ENCODE peak calls at places on chromosomes 11 and 22, in six cellular contexts. One of them, this sample, is unnamed.
A peak's percentile ranks its signal among the peaks of the same experiment; 100 is the strongest.

GRCh38 chr22:23542933-23543332 is 37.2 kb downstream of the IGLL1 start:
- DNase-seq in RKO: peak; percentile 14
- DNase-seq in brain microvascular endothelial cell: no peak
- DNase-seq in globus pallidus: no peak
- DNase-seq in neural progenitor cell: no peak
- DNase-seq in stromal cell of bone marrow: no peak
- DNase-seq in this sample: no peak

GRCh38 chr11:113110046-113110445 is 148.8 kb downstream of the NCAM1 start:
- DNase-seq in RKO: no peak
- DNase-seq in brain microvascular endothelial cell: no peak
- DNase-seq in globus pallidus: no peak
- DNase-seq in neural progenitor cell: no peak
- DNase-seq in stromal cell of bone marrow: no peak
- DNase-seq in this sample: no peak

GRCh38 chr11:72793452-72794367 is at the start of gene STARD10:
- DNase-seq in RKO: peak; percentile 96
- DNase-seq in brain microvascular endothelial cell: peak; percentile 92
- DNase-seq in globus pallidus: peak; percentile 98
- DNase-seq in neural progenitor cell: peak; percentile 99
- DNase-seq in stromal cell of bone marrow: peak; percentile 93
- DNase-seq in this sample: peak; percentile 96

GRCh38 chr11:61701298-61701993 is 21.3 kb downstream of the DAGLA start:
- DNase-seq in RKO: no peak
- DNase-seq in brain microvascular endothelial cell: no peak
- DNase-seq in globus pallidus: no peak
- DNase-seq in neural progenitor cell: peak; percentile 72
- DNase-seq in stromal cell of bone marrow: no peak
- DNase-seq in this sample: peak; percentile 51

GRCh38 chr11:126766425-126766824 is 234.1 kb downstream of the KIRREL3 start:
- DNase-seq in RKO: no peak
- DNase-seq in brain microvascular endothelial cell: no peak
- DNase-seq in globus pallidus: no peak
- DNase-seq in neural progenitor cell: no peak
- DNase-seq in stromal cell of bone marrow: no peak
- DNase-seq in this sample: no peak

GRCh38 chr11:94424662-94425061 is 23.4 kb upstream of the GPR83 start:
- DNase-seq in RKO: no peak
- DNase-seq in brain microvascular endothelial cell: no peak
- DNase-seq in globus pallidus: no peak
- DNase-seq in neural progenitor cell: no peak
- DNase-seq in stromal cell of bone marrow: peak; percentile 17
- DNase-seq in this sample: no peak

GRCh38 chr22:45511847-45512261 is 9.2 kb downstream of the FBLN1 start:
- DNase-seq in RKO: no peak
- DNase-seq in brain microvascular endothelial cell: peak; percentile 70
- DNase-seq in globus pallidus: no peak
- DNase-seq in neural progenitor cell: no peak
- DNase-seq in stromal cell of bone marrow: peak; percentile 87
- DNase-seq in this sample: peak; percentile 49

GRCh38 chr11:101126551-101127347 is 2.9 kb downstream of the PGR start:
- DNase-seq in RKO: no peak
- DNase-seq in brain microvascular endothelial cell: no peak
- DNase-seq in globus pallidus: no peak
- DNase-seq in neural progenitor cell: peak; percentile 58
- DNase-seq in stromal cell of bone marrow: no peak
- DNase-seq in this sample: peak; percentile 38

GRCh38 chr11:86551286-86551685 is 121.1 kb downstream of the ME3 start:
- DNase-seq in RKO: peak; percentile 57
- DNase-seq in brain microvascular endothelial cell: peak; percentile 88
- DNase-seq in globus pallidus: no peak
- DNase-seq in neural progenitor cell: no peak
- DNase-seq in stromal cell of bone marrow: peak; percentile 76
- DNase-seq in this sample: no peak

GRCh38 chr11:111665779-111666178 is 63.5 kb downstream of the SIK2 start:
- DNase-seq in RKO: peak; percentile 54
- DNase-seq in brain microvascular endothelial cell: peak; percentile 48
- DNase-seq in globus pallidus: no peak
- DNase-seq in neural progenitor cell: peak; percentile 68
- DNase-seq in stromal cell of bone marrow: no peak
- DNase-seq in this sample: peak; percentile 58

GRCh38 chr11:905952-906351 is 4.7 kb downstream of the CHID1 start:
- DNase-seq in RKO: no peak
- DNase-seq in brain microvascular endothelial cell: no peak
- DNase-seq in globus pallidus: no peak
- DNase-seq in neural progenitor cell: no peak
- DNase-seq in stromal cell of bone marrow: no peak
- DNase-seq in this sample: no peak

GRCh38 chr22:39234157-39234793 is 10.5 kb downstream of the PDGFB start:
- DNase-seq in RKO: peak; percentile 18
- DNase-seq in brain microvascular endothelial cell: peak; percentile 72
- DNase-seq in globus pallidus: no peak
- DNase-seq in neural progenitor cell: peak; percentile 80
- DNase-seq in stromal cell of bone marrow: no peak
- DNase-seq in this sample: no peak

GRCh38 chr22:24599514-24599913 is 3.5 kb upstream of the GGT1 start:
- DNase-seq in RKO: no peak
- DNase-seq in brain microvascular endothelial cell: no peak
- DNase-seq in globus pallidus: no peak
- DNase-seq in neural progenitor cell: no peak
- DNase-seq in stromal cell of bone marrow: no peak
- DNase-seq in this sample: no peak

GRCh38 chr11:45659031-45659817 is 6.2 kb downstream of the CHST1 start:
- DNase-seq in RKO: no peak
- DNase-seq in brain microvascular endothelial cell: no peak
- DNase-seq in globus pallidus: no peak
- DNase-seq in neural progenitor cell: no peak
- DNase-seq in stromal cell of bone marrow: no peak
- DNase-seq in this sample: no peak

GRCh38 chr11:112318193-112318592 is 57.5 kb upstream of the PLET1 start:
- DNase-seq in RKO: peak; percentile 73
- DNase-seq in brain microvascular endothelial cell: peak; percentile 91
- DNase-seq in globus pallidus: no peak
- DNase-seq in neural progenitor cell: no peak
- DNase-seq in stromal cell of bone marrow: peak; percentile 82
- DNase-seq in this sample: no peak

GRCh38 chr11:109193880-109194279 is 228.1 kb upstream of the C11orf87 start:
- DNase-seq in RKO: no peak
- DNase-seq in brain microvascular endothelial cell: no peak
- DNase-seq in globus pallidus: no peak
- DNase-seq in neural progenitor cell: no peak
- DNase-seq in stromal cell of bone marrow: no peak
- DNase-seq in this sample: no peak

GRCh38 chr22:30441088-30441487 is 15.5 kb downstream of the MTFP1 start:
- DNase-seq in RKO: no peak
- DNase-seq in brain microvascular endothelial cell: no peak
- DNase-seq in globus pallidus: no peak
- DNase-seq in neural progenitor cell: no peak
- DNase-seq in stromal cell of bone marrow: no peak
- DNase-seq in this sample: no peak

GRCh38 chr22:26608129-26608528 is 9.7 kb downstream of the CRYBB1 start:
- DNase-seq in RKO: no peak
- DNase-seq in brain microvascular endothelial cell: no peak
- DNase-seq in globus pallidus: no peak
- DNase-seq in neural progenitor cell: peak; percentile 45
- DNase-seq in stromal cell of bone marrow: no peak
- DNase-seq in this sample: no peak

GRCh38 chr11:33211588-33211987 is 45.6 kb upstream of the HIPK3 start:
- DNase-seq in RKO: no peak
- DNase-seq in brain microvascular endothelial cell: no peak
- DNase-seq in globus pallidus: no peak
- DNase-seq in neural progenitor cell: no peak
- DNase-seq in stromal cell of bone marrow: no peak
- DNase-seq in this sample: no peak

GRCh38 chr22:47172771-47173534 is 410.5 kb downstream of the TBC1D22A start:
- DNase-seq in RKO: no peak
- DNase-seq in brain microvascular endothelial cell: no peak
- DNase-seq in globus pallidus: no peak
- DNase-seq in neural progenitor cell: no peak
- DNase-seq in stromal cell of bone marrow: no peak
- DNase-seq in this sample: no peak

GRCh38 chr11:76073716-76074115 is 132.6 kb downstream of the WNT11 start:
- DNase-seq in RKO: no peak
- DNase-seq in brain microvascular endothelial cell: no peak
- DNase-seq in globus pallidus: no peak
- DNase-seq in neural progenitor cell: no peak
- DNase-seq in stromal cell of bone marrow: peak; percentile 47
- DNase-seq in this sample: no peak

This sample was measured in nephron progenitor cell.